ENCODE peak calls at places on chromosomes 6 and 20, in ten cellular contexts. V, U, K, P, Z, D, T, M, N and I are unnamed samples.

GRCh38 chr6:137923866-137924616 is 57.0 kb downstream of the TNFAIP3 start:
- DNase-seq in V (no peak), U (no peak), K (no peak), P (no peak), Z (no peak), D (no peak), T (no peak), M (no peak), N (no peak), I (no peak)

GRCh38 chr6:26340066-26340465 is 24.9 kb upstream of the BTN3A2 start:
- DNase-seq in V (no peak), U (no peak), K (no peak), P (no peak), Z (no peak), D (no peak), T (no peak), M (no peak), N (no peak), I (no peak)

GRCh38 chr6:166555066-166555465 is 31.4 kb downstream of the RAMACL start:
- DNase-seq in V (no peak), U (no peak), K (no peak), P (no peak), Z (no peak), D (no peak), T (no peak), M (no peak), N (no peak), I (no peak)

GRCh38 chr6:130020106-130020851 is 1.9 kb downstream of the L3MBTL3 start:
- DNase-seq in V (peak), U (peak), K (no peak), P (peak), Z (peak), D (peak), T (peak), M (peak), N (peak), I (peak)

GRCh38 chr6:40409716-40410397 is 177.3 kb downstream of the LRFN2 start:
- DNase-seq in V (no peak), U (no peak), K (no peak), P (no peak), Z (no peak), D (no peak), T (no peak), M (no peak), N (no peak), I (no peak)

GRCh38 chr6:10733151-10733715 is 10.4 kb downstream of the TMEM14C start:
- DNase-seq in V (no peak), U (no peak), K (no peak), P (no peak), Z (no peak), D (no peak), T (no peak), M (peak), N (no peak), I (no peak)

GRCh38 chr6:167304912-167305311 is 13.8 kb downstream of the UNC93A start:
- DNase-seq in V (no peak), U (no peak), K (no peak), P (no peak), Z (no peak), D (no peak), T (no peak), M (no peak), N (no peak), I (no peak)

GRCh38 chr20:62973033-62973745 is 20.7 kb downstream of the SLC17A9 start:
- DNase-seq in V (no peak), U (no peak), K (no peak), P (no peak), Z (no peak), D (no peak), T (no peak), M (no peak), N (no peak), I (no peak)

GRCh38 chr20:47349365-47350180 is 6.9 kb downstream of the ZMYND8 start:
- DNase-seq in V (no peak), U (no peak), K (no peak), P (no peak), Z (no peak), D (no peak), T (peak), M (no peak), N (no peak), I (no peak)

GRCh38 chr6:34792605-34793500 is 970 bp downstream of the BLTP3A start:
- DNase-seq in V (no peak), U (peak), K (peak), P (peak), Z (no peak), D (peak), T (peak), M (peak), N (peak), I (no peak)

GRCh38 chr6:129031051-129031599 is 148.2 kb downstream of the LAMA2 start:
- DNase-seq in V (no peak), U (no peak), K (no peak), P (no peak), Z (no peak), D (peak), T (no peak), M (no peak), N (no peak), I (no peak)

GRCh38 chr20:31569163-31570020 is 35.7 kb upstream of the ID1 start:
- DNase-seq in V (peak), U (no peak), K (peak), P (no peak), Z (peak), D (no peak), T (peak), M (peak), N (peak), I (peak)

GRCh38 chr6:24052632-24053031 is 73.4 kb upstream of the NRSN1 start:
- DNase-seq in V (no peak), U (no peak), K (no peak), P (no peak), Z (no peak), D (no peak), T (no peak), M (no peak), N (no peak), I (no peak)

GRCh38 chr6:49570474-49571079 is 20.1 kb downstream of the C6orf141 start:
- DNase-seq in V (no peak), U (no peak), K (no peak), P (no peak), Z (no peak), D (no peak), T (no peak), M (no peak), N (no peak), I (no peak)

GRCh38 chr20:34863421-34863965 is 9.2 kb downstream of the GGT7 start:
- DNase-seq in V (no peak), U (no peak), K (no peak), P (no peak), Z (no peak), D (no peak), T (no peak), M (no peak), N (no peak), I (no peak)

GRCh38 chr20:62066339-62066982 is 780 bp upstream of the TAF4 start:
- DNase-seq in V (peak), U (peak), K (peak), P (peak), Z (no peak), D (peak), T (peak), M (peak), N (peak), I (peak)

GRCh38 chr20:36274248-36274841 is 31.8 kb upstream of the DLGAP4 start:
- DNase-seq in V (no peak), U (no peak), K (no peak), P (no peak), Z (peak), D (no peak), T (peak), M (no peak), N (no peak), I (no peak)

GRCh38 chr20:8721098-8721497 is 347.8 kb upstream of the PLCB4 start:
- DNase-seq in V (no peak), U (peak), K (peak), P (peak), Z (no peak), D (peak), T (peak), M (peak), N (no peak), I (no peak)

GRCh38 chr6:73586416-73586974 is 65.7 kb upstream of the EEF1A1 start:
- DNase-seq in V (no peak), U (no peak), K (no peak), P (no peak), Z (no peak), D (no peak), T (no peak), M (no peak), N (no peak), I (no peak)

GRCh38 chr20:63215101-63216040 is 560 bp downstream of the YTHDF1 start:
- DNase-seq in V (no peak), U (peak), K (no peak), P (no peak), Z (no peak), D (peak), T (peak), M (peak), N (no peak), I (no peak)

GRCh38 chr20:59966428-59966827 is 8.2 kb downstream of the CDH26 start:
- DNase-seq in V (no peak), U (no peak), K (no peak), P (no peak), Z (no peak), D (no peak), T (no peak), M (no peak), N (no peak), I (no peak)

GRCh38 chr6:20932284-20932683 is 398.0 kb downstream of the CDKAL1 start:
- DNase-seq in V (no peak), U (no peak), K (no peak), P (no peak), Z (no peak), D (no peak), T (peak), M (no peak), N (no peak), I (no peak)

GRCh38 chr6:39152247-39152646 is 37.3 kb upstream of the SAYSD1 start:
- DNase-seq in V (no peak), U (no peak), K (no peak), P (no peak), Z (no peak), D (no peak), T (no peak), M (no peak), N (no peak), I (no peak)

GRCh38 chr20:50675671-50676376 is 15.5 kb downstream of the RIPOR3 start:
- DNase-seq in V (peak), U (no peak), K (no peak), P (no peak), Z (no peak), D (no peak), T (no peak), M (no peak), N (no peak), I (no peak)

GRCh38 chr20:63699466-63700198 is 3.2 kb downstream of the TNFRSF6B start:
- DNase-seq in V (no peak), U (no peak), K (peak), P (no peak), Z (peak), D (no peak), T (no peak), M (no peak), N (no peak), I (no peak)

GRCh38 chr20:46108435-46108841 is 9.7 kb upstream of the CD40 start:
- DNase-seq in V (no peak), U (no peak), K (no peak), P (no peak), Z (no peak), D (no peak), T (no peak), M (no peak), N (no peak), I (no peak)

GRCh38 chr20:41335591-41335990 is 5.0 kb upstream of the LPIN3 start:
- DNase-seq in V (no peak), U (no peak), K (no peak), P (no peak), Z (no peak), D (no peak), T (no peak), M (no peak), N (no peak), I (no peak)

GRCh38 chr20:15257471-15257870 is 920.1 kb upstream of the FLRT3 start:
- DNase-seq in V (no peak), U (no peak), K (no peak), P (no peak), Z (no peak), D (no peak), T (no peak), M (no peak), N (no peak), I (no peak)

GRCh38 chr20:38109657-38110524 is 55.2 kb downstream of the TGM2 start:
- DNase-seq in V (peak), U (peak), K (no peak), P (no peak), Z (peak), D (peak), T (no peak), M (no peak), N (no peak), I (no peak)

GRCh38 chr6:140009286-140009685 is 634.8 kb upstream of the CITED2 start:
- DNase-seq in V (no peak), U (no peak), K (no peak), P (no peak), Z (no peak), D (no peak), T (no peak), M (no peak), N (no peak), I (no peak)

GRCh38 chr6:140017470-140017869 is 643.0 kb upstream of the CITED2 start:
- DNase-seq in V (no peak), U (no peak), K (no peak), P (no peak), Z (no peak), D (no peak), T (no peak), M (no peak), N (no peak), I (no peak)

GRCh38 chr6:140011537-140011936 is 637.1 kb upstream of the CITED2 start:
- DNase-seq in V (no peak), U (no peak), K (no peak), P (no peak), Z (no peak), D (no peak), T (no peak), M (no peak), N (no peak), I (no peak)

GRCh38 chr6:140007525-140007924 is 633.1 kb upstream of the CITED2 start:
- DNase-seq in V (no peak), U (no peak), K (no peak), P (no peak), Z (no peak), D (no peak), T (no peak), M (no peak), N (no peak), I (no peak)

DNA sequence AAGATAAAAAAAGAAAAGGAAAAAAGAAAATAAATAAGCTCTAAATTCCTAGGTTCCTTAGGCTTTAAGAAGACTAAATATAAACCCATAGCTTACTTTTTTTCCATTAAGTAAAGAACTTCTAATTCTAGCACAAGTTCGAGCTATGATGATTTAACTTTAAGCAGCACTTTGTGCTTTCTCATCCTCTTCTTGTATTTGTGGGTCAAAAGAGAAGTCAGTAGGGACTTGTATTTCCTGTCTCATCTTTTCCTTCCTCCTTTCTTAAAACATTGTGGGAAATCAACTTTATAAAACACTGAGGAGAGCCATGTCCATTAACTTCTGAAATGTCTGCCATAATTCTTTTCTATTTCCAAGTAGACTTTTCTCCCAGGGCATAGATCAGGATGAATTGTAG is 637.7 kb upstream of the CITED2 start:
- DNase-seq in V (no peak), U (no peak), K (no peak), P (no peak), Z (no peak), D (no peak), T (no peak), M (no peak), N (no peak), I (no peak)
- H3K27ac ChIP-seq in V (peak), U (no peak), K (no peak), P (no peak), Z (no peak), D (no peak), T (no peak), M (no peak), N (no peak), I (no peak)

GRCh38 chr6:141158740-141159139 is 974.0 kb upstream of the GJE1 start:
- DNase-seq in V (no peak), U (no peak), K (no peak), P (no peak), Z (no peak), D (no peak), T (no peak), M (no peak), N (no peak), I (no peak)
- H3K27ac ChIP-seq in V (peak), U (no peak), K (no peak), P (no peak), Z (no peak), D (no peak), T (no peak), M (no peak), N (no peak), I (no peak)

GRCh38 chr6:6795396-6795795 is 206.9 kb downstream of the LY86 start:
- DNase-seq in V (no peak), U (no peak), K (no peak), P (no peak), Z (no peak), D (no peak), T (no peak), M (no peak), N (no peak), I (no peak)

GRCh38 chr6:6793388-6794250 is 205.1 kb downstream of the LY86 start:
- DNase-seq in V (no peak), U (no peak), K (no peak), P (no peak), Z (no peak), D (no peak), T (no peak), M (no peak), N (no peak), I (no peak)

GRCh38 chr6:6788394-6789020 is 200.0 kb downstream of the LY86 start:
- DNase-seq in V (no peak), U (no peak), K (no peak), P (no peak), Z (no peak), D (no peak), T (peak), M (no peak), N (no peak), I (no peak)

GRCh38 chr6:6790393-6790792 is 201.9 kb downstream of the LY86 start:
- DNase-seq in V (no peak), U (no peak), K (no peak), P (no peak), Z (no peak), D (no peak), T (no peak), M (no peak), N (no peak), I (no peak)

GRCh38 chr6:6790891-6791290 is 202.4 kb downstream of the LY86 start:
- DNase-seq in V (no peak), U (no peak), K (no peak), P (no peak), Z (no peak), D (peak), T (no peak), M (no peak), N (no peak), I (no peak)
- H3K27ac ChIP-seq in V (no peak), U (no peak), K (no peak), P (no peak), Z (no peak), D (peak), T (no peak), M (no peak), N (no peak), I (no peak)

GRCh38 chr6:127570739-127571389 is 6.1 kb upstream of the C6orf58 start:
- DNase-seq in V (no peak), U (no peak), K (no peak), P (no peak), Z (no peak), D (no peak), T (no peak), M (no peak), N (no peak), I (no peak)
- H3K27ac ChIP-seq in V (no peak), U (no peak), K (no peak), P (no peak), Z (no peak), D (no peak), T (no peak), M (no peak), N (no peak), I (no peak)

GRCh38 chr6:88443554-88443953 is 277.4 kb upstream of the CNR1 start:
- DNase-seq in V (no peak), U (no peak), K (no peak), P (no peak), Z (no peak), D (no peak), T (no peak), M (no peak), N (no peak), I (no peak)

GRCh38 chr6:88445188-88445958 is 279.2 kb upstream of the CNR1 start:
- DNase-seq in V (no peak), U (no peak), K (no peak), P (no peak), Z (no peak), D (no peak), T (no peak), M (no peak), N (no peak), I (no peak)

DNA sequence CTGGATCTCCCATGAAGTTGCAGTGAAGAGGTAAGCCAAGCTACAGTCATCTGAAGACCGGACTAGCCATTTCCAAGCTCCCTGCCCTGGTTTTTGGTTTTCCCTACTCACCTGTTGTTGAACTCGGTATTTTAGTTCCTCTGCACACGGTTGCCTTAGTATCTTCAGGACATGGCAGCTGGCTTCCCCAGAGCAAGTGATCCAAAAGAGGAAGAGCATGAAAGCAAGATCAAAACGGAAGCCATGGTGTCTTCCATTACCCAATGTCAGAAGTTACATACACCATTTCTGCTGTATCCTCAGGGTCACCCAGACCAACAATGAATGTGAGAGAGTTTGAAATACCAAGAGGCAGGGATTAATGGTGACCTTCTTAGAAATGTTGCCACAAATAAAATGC is 276.6 kb upstream of the CNR1 start:
- DNase-seq in V (no peak), U (no peak), K (no peak), P (no peak), Z (no peak), D (no peak), T (no peak), M (no peak), N (no peak), I (no peak)
- H3K27ac ChIP-seq in V (no peak), U (no peak), K (no peak), P (no peak), Z (no peak), D (no peak), T (no peak), M (no peak), N (no peak), I (no peak)

DNA sequence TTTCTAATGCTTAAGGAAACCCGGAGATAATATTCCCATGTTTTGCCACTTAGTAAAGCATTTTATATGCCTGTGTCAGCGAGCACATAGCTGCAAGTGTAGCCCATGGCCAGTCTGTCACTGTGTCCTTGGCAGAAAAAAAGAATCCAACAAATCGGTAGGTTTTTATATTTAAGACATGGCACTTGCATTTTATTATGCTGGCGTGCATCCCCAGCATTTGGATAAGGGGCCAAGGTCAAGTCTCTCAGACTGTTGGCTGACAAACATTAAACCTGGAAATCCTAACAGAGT is 1.2 kb upstream of the ZNF184 start:
- DNase-seq in V (no peak), U (no peak), K (no peak), P (no peak), Z (no peak), D (no peak), T (no peak), M (no peak), N (no peak), I (no peak)
- H3K27ac ChIP-seq in V (no peak), U (peak), K (no peak), P (no peak), Z (no peak), D (no peak), T (no peak), M (no peak), N (no peak), I (no peak)

DNA sequence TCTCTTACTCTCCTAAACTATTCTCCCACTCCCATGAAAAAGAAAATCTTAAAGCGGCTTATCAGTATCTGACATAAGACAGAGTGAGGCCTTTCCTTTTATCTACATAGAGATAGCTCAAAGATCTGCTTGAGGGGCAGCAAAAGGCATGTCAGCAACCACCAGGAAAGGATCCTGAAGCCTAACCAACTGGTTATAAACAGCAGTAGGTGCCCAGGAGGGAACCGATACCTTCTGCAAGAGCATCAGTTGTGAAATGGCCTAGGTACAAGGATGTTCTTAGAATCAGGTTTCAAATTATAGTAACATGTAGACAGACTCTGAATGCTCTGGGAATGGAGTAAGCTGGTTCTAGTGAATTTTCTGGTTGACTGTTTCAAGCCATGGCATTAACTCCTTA is 21.4 kb downstream of the JARID2 start:
- DNase-seq in V (no peak), U (no peak), K (no peak), P (no peak), Z (no peak), D (no peak), T (no peak), M (no peak), N (no peak), I (no peak)
- H3K27ac ChIP-seq in V (peak), U (no peak), K (no peak), P (no peak), Z (no peak), D (no peak), T (no peak), M (no peak), N (no peak), I (no peak)

GRCh38 chr6:22838346-22838745 is 269.0 kb downstream of the HDGFL1 start:
- DNase-seq in V (no peak), U (no peak), K (no peak), P (no peak), Z (no peak), D (no peak), T (no peak), M (no peak), N (no peak), I (no peak)
- H3K27ac ChIP-seq in V (no peak), U (no peak), K (no peak), P (no peak), Z (no peak), D (no peak), T (no peak), M (no peak), N (no peak), I (no peak)